ENCODE peak calls at places on chromosomes 13 and 19, in ten cellular contexts. L, H, N, A, F, Q, Y, V, X and U are unnamed samples. For H3K36me3, the result is how much of the 10 kb centered on the place peaks cover.

GRCh38 chr19:13932911-13933393 is 5.3 kb downstream of the PODNL1 start:
- DNase-seq in X (no peak), Q (no peak), V (no peak), F (no peak), N (no peak), Y (no peak), H (no peak), A (no peak), L (no peak), U (no peak)

GRCh38 chr13:23510979-23511735 is 59.1 kb upstream of the TNFRSF19 start:
- DNase-seq in X (no peak), Y (peak), A (no peak), F (peak), L (no peak), V (peak), N (no peak), H (peak), Q (peak), U (peak)

GRCh38 chr13:113813749-113814434 is 50.0 kb downstream of the GAS6 start:
- DNase-seq in Q (no peak), V (no peak), X (no peak), A (no peak), N (no peak), F (peak), L (no peak), Y (peak), H (peak), U (no peak)

GRCh38 chr19:39380521-39381502 is 10.1 kb downstream of the PAF1 start:
- DNase-seq in Q (no peak), L (no peak), V (no peak), H (no peak), X (no peak), A (no peak), F (no peak), N (no peak), Y (no peak), U (no peak)

GRCh38 chr19:35307990-35308389 is 16.0 kb downstream of the MAG start:
- DNase-seq in F (no peak), Y (no peak), V (no peak), H (no peak), X (peak), A (no peak), Q (no peak), N (no peak), L (no peak), U (no peak)

GRCh38 chr19:11339254-11340098 is at the start of gene RAB3D:
- DNase-seq in V (peak), F (peak), Y (peak), Q (peak), L (peak), H (peak), X (peak), N (peak), A (peak), U (peak)

GRCh38 chr13:30850204-30850866 is 55.7 kb upstream of the MEDAG start:
- DNase-seq in Y (no peak), H (no peak), X (no peak), V (no peak), N (no peak), Q (no peak), A (no peak), F (peak), L (no peak), U (no peak)

GRCh38 chr19:36488816-36489138 is 584 bp downstream of the ZNF566 start:
- DNase-seq in Y (no peak), F (no peak), L (no peak), N (no peak), A (no peak), V (peak), H (peak), Q (peak), X (no peak), U (peak)

GRCh38 chr13:112776971-112777370 is 87.1 kb downstream of the ATP11A start:
- DNase-seq in N (no peak), H (no peak), A (no peak), Q (no peak), F (no peak), V (no peak), X (peak), Y (no peak), L (no peak), U (no peak)

GRCh38 chr19:37855098-37855497 is 51.3 kb downstream of the WDR87 start:
- DNase-seq in L (no peak), Y (peak), A (no peak), Q (peak), N (peak), X (no peak), H (peak), V (peak), F (peak), U (no peak)

GRCh38 chr19:38685666-38686529 is 38.4 kb downstream of the ACTN4 start:
- DNase-seq in A (no peak), L (no peak), H (peak), N (no peak), X (peak), F (peak), Y (peak), Q (no peak), V (peak), U (peak)

GRCh38 chr13:25069236-25069635 is 26.7 kb upstream of the PABPC3 start:
- DNase-seq in Y (no peak), L (no peak), A (no peak), Q (no peak), X (no peak), V (no peak), F (no peak), N (no peak), H (no peak), U (no peak)

GRCh38 chr19:44476559-44477408 is 23.5 kb downstream of the ZNF180 start:
- DNase-seq in L (no peak), V (peak), F (peak), H (no peak), Y (peak), X (no peak), Q (no peak), N (no peak), A (no peak), U (no peak)

GRCh38 chr19:28869459-28869858 is 343.5 kb downstream of the UQCRFS1 start:
- DNase-seq in F (no peak), H (no peak), Q (no peak), V (no peak), Y (no peak), N (no peak), X (no peak), L (no peak), A (no peak), U (no peak)

GRCh38 chr19:3229346-3229743 is 4.9 kb downstream of the CELF5 start:
- DNase-seq in X (no peak), N (no peak), Y (no peak), A (no peak), L (no peak), V (no peak), F (no peak), H (no peak), Q (no peak), U (no peak)

GRCh38 chr19:14497347-14497921 is 1.5 kb upstream of the GIPC1 start:
- DNase-seq in F (peak), Q (no peak), L (peak), A (no peak), H (no peak), N (no peak), Y (no peak), X (no peak), V (no peak), U (no peak)

GRCh38 chr13:79581870-79582315 is 100.9 kb downstream of the NDFIP2 start:
- DNase-seq in Y (peak), A (no peak), V (peak), X (peak), F (peak), H (no peak), Q (peak), L (no peak), N (no peak), U (no peak)

GRCh38 chr19:9936151-9937000 is at the start of gene OLFM2:
- DNase-seq in X (no peak), A (no peak), L (no peak), N (no peak), Y (no peak), V (peak), H (peak), Q (peak), F (no peak), U (no peak)

GRCh38 chr13:51745236-51745635 is 58.7 kb downstream of the DHRS12 start:
- DNase-seq in A (no peak), X (no peak), N (no peak), V (no peak), L (no peak), Y (no peak), H (no peak), F (no peak), Q (no peak), U (no peak)

GRCh38 chr19:46349311-46349993 is 2.6 kb downstream of the PPP5C start:
- DNase-seq in V (no peak), N (no peak), A (no peak), H (no peak), Q (no peak), Y (no peak), F (no peak), L (no peak), X (no peak), U (no peak)

GRCh38 chr13:111531505-111531904 is 211.1 kb downstream of the TEX29 start:
- DNase-seq in Q (no peak), X (no peak), F (peak), N (no peak), A (no peak), V (peak), L (no peak), H (peak), Y (no peak), U (no peak)

GRCh38 chr13:31431722-31432137 is 232.0 kb downstream of the B3GLCT start:
- DNase-seq in V (peak), L (peak), A (peak), F (peak), H (peak), Y (peak), Q (peak), X (peak), N (peak), U (no peak)

GRCh38 chr13:100484708-100485107 is 103.9 kb downstream of the GGACT start:
- DNase-seq in Y (no peak), A (no peak), Q (no peak), H (no peak), F (no peak), N (no peak), X (no peak), V (no peak), L (no peak), U (no peak)

GRCh38 chr19:19650331-19650730 is 6.9 kb upstream of the GMIP start:
- DNase-seq in X (no peak), Y (no peak), N (no peak), H (no peak), F (no peak), Q (no peak), L (no peak), A (no peak), V (no peak), U (no peak)

GRCh38 chr13:109569938-109570711 is 216.3 kb downstream of the IRS2 start:
- DNase-seq in V (no peak), H (no peak), Q (no peak), L (peak), F (no peak), X (no peak), Y (no peak), N (peak), A (no peak), U (peak)

GRCh38 chr13:36736119-36736726 is 62.4 kb downstream of the SERTM1 start:
- DNase-seq in X (no peak), L (peak), H (peak), F (peak), A (peak), N (peak), Y (peak), Q (peak), V (peak), U (peak)

GRCh38 chr13:42497798-42498197 is 76.2 kb upstream of the TNFSF11 start:
- DNase-seq in A (no peak), V (peak), Q (no peak), F (peak), N (no peak), Y (peak), L (no peak), X (no peak), H (no peak), U (no peak)

GRCh38 chr13:113605461-113605860 is 20.9 kb downstream of the TFDP1 start:
- DNase-seq in Y (no peak), F (no peak), L (no peak), X (no peak), Q (no peak), H (no peak), V (no peak), A (no peak), N (no peak), U (no peak)

GRCh38 chr19:10289836-10290438 is at the start of gene ICAM5:
- DNase-seq in Y (no peak), X (no peak), L (no peak), N (no peak), Q (no peak), V (peak), F (peak), A (no peak), H (no peak), U (no peak)

GRCh38 chr19:22118132-22118531 is 65.8 kb downstream of the ZNF257 start:
- DNase-seq in H (no peak), L (no peak), A (no peak), X (no peak), N (no peak), F (no peak), Y (no peak), V (no peak), Q (no peak), U (no peak)

GRCh38 chr19:45764487-45764886 is 4.6 kb downstream of the SIX5 start:
- DNase-seq in A (no peak), L (no peak), F (no peak), N (no peak), H (no peak), V (no peak), X (no peak), Y (no peak), Q (no peak), U (no peak)

GRCh38 chr19:2227415-2228156 is 8.5 kb downstream of the PLEKHJ1 start:
- DNase-seq in X (no peak), V (no peak), Q (no peak), A (no peak), N (no peak), H (peak), Y (no peak), F (no peak), L (no peak), U (no peak)

GRCh38 chr13:41284512-41285288 is 21.3 kb upstream of the MTRF1 start:
- DNase-seq in V (peak), Y (peak), F (peak), N (no peak), X (no peak), A (no peak), Q (no peak), H (no peak), L (no peak), U (no peak)

GRCh38 chr13:95573226-95573625 is 20.7 kb downstream of the CLDN10 start:
- DNase-seq in V (peak), F (peak), A (no peak), Q (no peak), L (no peak), H (no peak), N (no peak), X (no peak), Y (no peak), U (no peak)

GRCh38 chr19:4597278-4597974 is 37.9 kb upstream of the SEMA6B start:
- DNase-seq in X (no peak), H (no peak), V (no peak), A (no peak), L (peak), Q (no peak), F (no peak), Y (no peak), N (no peak), U (no peak)

GRCh38 chr13:72745260-72745659 is 17.5 kb downstream of the BORA start:
- DNase-seq in F (no peak), Y (no peak), H (no peak), A (no peak), L (no peak), X (no peak), Q (no peak), V (no peak), N (no peak), U (no peak)

GRCh38 chr13:72754111-72754510 is 26.4 kb downstream of the BORA start:
- DNase-seq in Q (no peak), X (no peak), F (no peak), Y (no peak), L (no peak), A (no peak), H (no peak), N (no peak), V (no peak), U (no peak)

GRCh38 chr13:72751220-72751619 is 23.5 kb downstream of the BORA start:
- DNase-seq in H (no peak), X (no peak), N (no peak), A (no peak), Q (no peak), F (no peak), V (no peak), Y (no peak), L (no peak), U (no peak)
- H3K36me3 ChIP-seq in H (under half), X (half or more), N (under half), A (under half), Q (half or more), F (under half), V (half or more), Y (half or more), L (under half), U (half or more)

GRCh38 chr19:18051887-18052286 is 34.8 kb downstream of the IL12RB1 start:
- DNase-seq in Y (no peak), H (peak), A (no peak), X (no peak), F (peak), N (no peak), V (no peak), L (peak), Q (no peak), U (no peak)
- H3K4me3 ChIP-seq in Y (no peak), H (no peak), A (no peak), X (peak), F (no peak), N (no peak), V (no peak), L (peak), Q (no peak), U (no peak)

DNA sequence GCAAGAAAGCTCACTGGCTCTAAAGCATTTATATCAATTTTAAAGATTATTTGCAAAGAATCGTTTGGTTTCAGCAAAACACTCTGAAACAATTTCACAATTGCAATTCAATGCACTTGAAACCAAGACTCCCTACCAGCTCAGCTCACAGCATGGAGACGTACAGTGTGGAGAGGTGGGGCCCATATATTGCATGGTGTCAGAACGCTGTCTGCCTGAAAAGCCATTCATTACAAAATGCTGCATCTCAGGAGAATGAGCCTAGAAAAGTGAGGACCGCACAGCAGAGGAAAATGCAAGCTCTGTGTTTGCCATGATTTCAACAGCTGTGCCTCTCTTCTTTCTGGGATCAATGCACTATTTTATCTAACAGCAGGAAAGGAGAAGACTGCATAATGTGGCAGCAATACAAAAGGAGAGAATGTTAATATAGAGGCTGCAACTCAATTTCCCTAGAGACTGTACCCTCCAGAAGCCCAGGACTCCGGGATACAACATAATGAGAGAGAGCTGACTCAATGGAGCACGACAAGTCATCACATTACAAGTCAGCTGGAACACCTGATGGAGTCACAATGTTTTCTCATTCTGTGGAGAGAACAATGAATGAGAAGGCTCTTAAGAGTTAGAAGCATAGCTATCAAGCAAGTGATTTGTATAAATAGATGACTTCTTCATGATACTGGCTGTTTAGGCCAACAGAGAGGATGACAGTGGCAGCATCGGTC is 368.0 kb downstream of the FGF14 start:
- DNase-seq in V (no peak), N (no peak), A (no peak), F (no peak), L (no peak), H (no peak), Y (no peak), Q (peak), X (no peak), U (no peak)
- H3K36me3 ChIP-seq in V (under half), N (under half), A (under half), F (under half), L (under half), H (under half), Y (under half), Q (under half), X (under half), U (under half)

GRCh38 chr13:45413826-45414312 is 4.3 kb downstream of the SLC25A30 start:
- DNase-seq in V (no peak), H (no peak), L (no peak), F (no peak), A (no peak), N (no peak), Q (no peak), Y (peak), X (no peak), U (no peak)
- H3K4me3 ChIP-seq in V (peak), H (no peak), L (peak), F (no peak), A (peak), N (no peak), Q (no peak), Y (no peak), X (peak), U (no peak)

DNA sequence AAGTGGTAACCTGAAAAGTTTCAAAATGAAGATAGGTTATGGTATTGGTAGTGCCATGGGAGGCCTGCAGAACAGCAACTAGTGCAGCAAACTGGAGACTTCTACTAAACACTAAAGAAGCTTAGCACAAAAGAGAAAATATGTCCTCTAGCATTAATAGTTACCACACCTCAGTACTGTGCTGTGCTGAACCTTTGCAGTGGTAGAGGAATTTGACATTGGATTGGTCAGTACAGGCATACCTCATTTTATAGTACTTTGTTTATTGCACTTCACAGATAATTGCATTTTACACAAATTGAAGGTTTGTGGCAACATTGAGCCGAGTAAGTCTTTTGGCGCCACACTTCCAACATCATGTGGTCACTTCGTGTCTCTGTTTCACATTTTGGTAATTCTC is 40.4 kb downstream of the ZMYM2 start:
- DNase-seq in X (no peak), Y (no peak), L (no peak), H (no peak), V (no peak), F (no peak), N (no peak), A (no peak), Q (no peak), U (no peak)
- H3K36me3 ChIP-seq in X (under half), Y (under half), L (under half), H (under half), V (half or more), F (under half), N (under half), A (under half), Q (half or more), U (half or more)

GRCh38 chr13:50154697-50155096 is 139.5 kb downstream of the KCNRG start:
- DNase-seq in F (no peak), X (no peak), Y (no peak), Q (no peak), L (no peak), H (no peak), N (no peak), A (no peak), V (no peak), U (no peak)

GRCh38 chr13:50152224-50152623 is 137.0 kb downstream of the KCNRG start:
- DNase-seq in X (no peak), Y (no peak), N (no peak), F (peak), V (peak), H (no peak), A (no peak), L (no peak), Q (no peak), U (no peak)

GRCh38 chr13:50153888-50154287 is 138.6 kb downstream of the KCNRG start:
- DNase-seq in V (no peak), Y (no peak), H (no peak), X (no peak), A (no peak), N (no peak), Q (no peak), F (no peak), L (no peak), U (no peak)

GRCh38 chr13:50152655-50153309 is 137.5 kb downstream of the KCNRG start:
- DNase-seq in L (no peak), A (no peak), Q (no peak), Y (no peak), N (no peak), F (no peak), H (no peak), X (no peak), V (no peak), U (peak)

DNA sequence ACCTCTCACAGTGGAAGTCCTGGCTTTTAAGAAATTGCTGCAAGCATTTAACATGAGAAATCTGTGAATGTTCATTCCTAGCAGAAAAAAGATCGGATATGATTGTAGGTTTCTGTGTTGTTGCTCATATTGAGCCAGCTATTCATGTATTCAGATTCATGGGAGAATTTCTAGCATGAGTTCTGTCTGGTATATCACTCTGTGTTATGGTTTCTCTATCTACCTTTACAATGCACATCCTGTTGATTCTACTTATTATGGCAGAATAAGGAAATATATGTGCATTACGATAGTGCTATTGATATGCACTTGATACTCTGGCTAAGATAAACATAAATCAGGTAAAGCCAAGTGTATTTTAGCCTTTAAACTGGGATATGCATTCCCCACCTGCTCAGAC is 138.2 kb downstream of the KCNRG start:
- DNase-seq in H (no peak), L (no peak), V (no peak), Y (no peak), X (no peak), F (no peak), N (no peak), A (no peak), Q (no peak), U (no peak)
- H3K4me3 ChIP-seq in H (no peak), L (no peak), V (no peak), Y (no peak), X (no peak), F (no peak), N (no peak), A (no peak), Q (no peak), U (peak)